ENCODE peak calls at places on chromosomes 7 and 10, in nine cellular contexts. One of them, this sample, is unnamed.

GRCh38 chr7:30880090-30880704 is 31.5 kb upstream of the AQP1 start:
- DNase-seq in fibroblast of the aortic adventitia: peak
- DNase-seq in right lobe of liver: no peak
- DNase-seq in lung: no peak
- DNase-seq in lower leg skin: no peak
- DNase-seq in tibial nerve: no peak
- DNase-seq in hepatocyte: no peak
- DNase-seq in RWPE1: no peak
- DNase-seq in GM10248: no peak
- DNase-seq in this sample: no peak

GRCh38 chr10:124339119-124339807 is 79.5 kb downstream of the OAT start:
- DNase-seq in fibroblast of the aortic adventitia: no peak
- DNase-seq in GM10248: no peak
- DNase-seq in hepatocyte: no peak
- DNase-seq in lung: no peak
- DNase-seq in RWPE1: no peak
- DNase-seq in tibial nerve: no peak
- DNase-seq in lower leg skin: no peak
- DNase-seq in right lobe of liver: no peak
- DNase-seq in this sample: no peak

GRCh38 chr7:109261781-109262180 is 692.1 kb downstream of the DNAJB9 start:
- DNase-seq in GM10248: no peak
- DNase-seq in hepatocyte: no peak
- DNase-seq in lower leg skin: no peak
- DNase-seq in tibial nerve: no peak
- DNase-seq in fibroblast of the aortic adventitia: no peak
- DNase-seq in RWPE1: no peak
- DNase-seq in lung: no peak
- DNase-seq in right lobe of liver: no peak
- DNase-seq in this sample: no peak

GRCh38 chr7:29042893-29043292 is 84.8 kb upstream of the TRIL start:
- DNase-seq in tibial nerve: no peak
- DNase-seq in hepatocyte: no peak
- DNase-seq in right lobe of liver: no peak
- DNase-seq in lower leg skin: no peak
- DNase-seq in lung: no peak
- DNase-seq in RWPE1: no peak
- DNase-seq in GM10248: no peak
- DNase-seq in fibroblast of the aortic adventitia: no peak
- DNase-seq in this sample: no peak

GRCh38 chr10:128571745-128572144 is 445.5 kb upstream of the MKI67 start:
- DNase-seq in tibial nerve: no peak
- DNase-seq in GM10248: no peak
- DNase-seq in lower leg skin: no peak
- DNase-seq in lung: no peak
- DNase-seq in RWPE1: no peak
- DNase-seq in right lobe of liver: no peak
- DNase-seq in fibroblast of the aortic adventitia: no peak
- DNase-seq in hepatocyte: no peak
- DNase-seq in this sample: no peak

GRCh38 chr7:111357691-111358090 is 204.6 kb downstream of the IMMP2L start:
- DNase-seq in lung: no peak
- DNase-seq in hepatocyte: no peak
- DNase-seq in lower leg skin: peak
- DNase-seq in right lobe of liver: no peak
- DNase-seq in fibroblast of the aortic adventitia: peak
- DNase-seq in GM10248: no peak
- DNase-seq in RWPE1: peak
- DNase-seq in tibial nerve: no peak
- DNase-seq in this sample: no peak

GRCh38 chr10:75883081-75883480 is 451.7 kb downstream of the LRMDA start:
- DNase-seq in right lobe of liver: no peak
- DNase-seq in hepatocyte: no peak
- DNase-seq in RWPE1: no peak
- DNase-seq in lung: no peak
- DNase-seq in lower leg skin: no peak
- DNase-seq in GM10248: no peak
- DNase-seq in fibroblast of the aortic adventitia: no peak
- DNase-seq in tibial nerve: no peak
- DNase-seq in this sample: no peak

GRCh38 chr7:90006988-90007387 is 147.3 kb upstream of the STEAP1 start:
- DNase-seq in RWPE1: no peak
- DNase-seq in hepatocyte: no peak
- DNase-seq in lung: no peak
- DNase-seq in right lobe of liver: no peak
- DNase-seq in lower leg skin: no peak
- DNase-seq in tibial nerve: no peak
- DNase-seq in fibroblast of the aortic adventitia: no peak
- DNase-seq in GM10248: no peak
- DNase-seq in this sample: no peak

GRCh38 chr7:150942591-150943452 is 35.3 kb downstream of the KCNH2 start:
- DNase-seq in hepatocyte: peak
- DNase-seq in RWPE1: no peak
- DNase-seq in tibial nerve: no peak
- DNase-seq in GM10248: no peak
- DNase-seq in lower leg skin: no peak
- DNase-seq in lung: no peak
- DNase-seq in right lobe of liver: peak
- DNase-seq in fibroblast of the aortic adventitia: no peak
- DNase-seq in this sample: no peak

GRCh38 chr10:5419466-5420094 is 7.2 kb downstream of the NET1 start:
- DNase-seq in hepatocyte: no peak
- DNase-seq in GM10248: no peak
- DNase-seq in tibial nerve: no peak
- DNase-seq in lower leg skin: no peak
- DNase-seq in fibroblast of the aortic adventitia: no peak
- DNase-seq in lung: no peak
- DNase-seq in RWPE1: no peak
- DNase-seq in right lobe of liver: no peak
- DNase-seq in this sample: no peak

GRCh38 chr7:27155816-27156507 is 513 bp downstream of the HOXA7 start:
- DNase-seq in RWPE1: no peak
- DNase-seq in lower leg skin: no peak
- DNase-seq in hepatocyte: no peak
- DNase-seq in tibial nerve: no peak
- DNase-seq in right lobe of liver: no peak
- DNase-seq in lung: no peak
- DNase-seq in GM10248: no peak
- DNase-seq in fibroblast of the aortic adventitia: no peak
- DNase-seq in this sample: no peak

GRCh38 chr10:64116731-64117130 is 595.5 kb downstream of the REEP3 start:
- DNase-seq in fibroblast of the aortic adventitia: no peak
- DNase-seq in GM10248: no peak
- DNase-seq in hepatocyte: no peak
- DNase-seq in RWPE1: no peak
- DNase-seq in lung: no peak
- DNase-seq in lower leg skin: no peak
- DNase-seq in right lobe of liver: no peak
- DNase-seq in tibial nerve: no peak
- DNase-seq in this sample: no peak

GRCh38 chr10:116706281-116706680 is 36.1 kb downstream of the HSPA12A start:
- DNase-seq in GM10248: no peak
- DNase-seq in right lobe of liver: no peak
- DNase-seq in hepatocyte: no peak
- DNase-seq in fibroblast of the aortic adventitia: no peak
- DNase-seq in tibial nerve: no peak
- DNase-seq in lower leg skin: no peak
- DNase-seq in lung: no peak
- DNase-seq in RWPE1: no peak
- DNase-seq in this sample: no peak

GRCh38 chr7:93516834-93517233 is 57.7 kb downstream of the CALCR start:
- DNase-seq in fibroblast of the aortic adventitia: no peak
- DNase-seq in lower leg skin: no peak
- DNase-seq in lung: no peak
- DNase-seq in tibial nerve: no peak
- DNase-seq in GM10248: no peak
- DNase-seq in right lobe of liver: no peak
- DNase-seq in hepatocyte: no peak
- DNase-seq in RWPE1: no peak
- DNase-seq in this sample: no peak

GRCh38 chr10:108582888-108583287 is 1340.4 kb downstream of the XPNPEP1 start:
- DNase-seq in lower leg skin: no peak
- DNase-seq in GM10248: no peak
- DNase-seq in tibial nerve: no peak
- DNase-seq in lung: no peak
- DNase-seq in fibroblast of the aortic adventitia: no peak
- DNase-seq in hepatocyte: no peak
- DNase-seq in RWPE1: no peak
- DNase-seq in right lobe of liver: no peak
- DNase-seq in this sample: no peak

GRCh38 chr10:108375691-108376090 is 1211.2 kb upstream of the SORCS1 start:
- DNase-seq in fibroblast of the aortic adventitia: peak
- DNase-seq in hepatocyte: no peak
- DNase-seq in tibial nerve: no peak
- DNase-seq in right lobe of liver: no peak
- DNase-seq in lower leg skin: no peak
- DNase-seq in RWPE1: peak
- DNase-seq in lung: no peak
- DNase-seq in GM10248: no peak
- DNase-seq in this sample: no peak

GRCh38 chr10:3122486-3123205 is 49.9 kb downstream of the PITRM1 start:
- DNase-seq in GM10248: no peak
- DNase-seq in lower leg skin: no peak
- DNase-seq in fibroblast of the aortic adventitia: peak
- DNase-seq in tibial nerve: no peak
- DNase-seq in right lobe of liver: no peak
- DNase-seq in RWPE1: no peak
- DNase-seq in hepatocyte: no peak
- DNase-seq in lung: no peak
- DNase-seq in this sample: no peak

GRCh38 chr10:129621694-129622093 is 154.7 kb downstream of the MGMT start:
- DNase-seq in fibroblast of the aortic adventitia: no peak
- DNase-seq in RWPE1: peak
- DNase-seq in right lobe of liver: no peak
- DNase-seq in lung: no peak
- DNase-seq in tibial nerve: no peak
- DNase-seq in GM10248: no peak
- DNase-seq in lower leg skin: no peak
- DNase-seq in hepatocyte: no peak
- DNase-seq in this sample: no peak

GRCh38 chr10:102133373-102134195 is 744 bp downstream of the PPRC1 start:
- DNase-seq in lung: peak
- DNase-seq in GM10248: peak
- DNase-seq in fibroblast of the aortic adventitia: peak
- DNase-seq in hepatocyte: peak
- DNase-seq in right lobe of liver: peak
- DNase-seq in RWPE1: peak
- DNase-seq in lower leg skin: peak
- DNase-seq in tibial nerve: peak
- DNase-seq in this sample: no peak

GRCh38 chr10:131314148-131314547 is 2.6 kb upstream of the TCERG1L start:
- DNase-seq in lower leg skin: no peak
- DNase-seq in lung: no peak
- DNase-seq in tibial nerve: no peak
- DNase-seq in right lobe of liver: no peak
- DNase-seq in GM10248: no peak
- DNase-seq in RWPE1: no peak
- DNase-seq in hepatocyte: no peak
- DNase-seq in fibroblast of the aortic adventitia: no peak
- DNase-seq in this sample: no peak
- TF ChIP-seq CTCF in lower leg skin: no peak
- TF ChIP-seq CTCF in lung: no peak
- TF ChIP-seq CTCF in tibial nerve: no peak
- TF ChIP-seq CTCF in right lobe of liver: no peak
- TF ChIP-seq CTCF in GM10248: no peak
- TF ChIP-seq CTCF in RWPE1: no peak
- TF ChIP-seq CTCF in hepatocyte: no peak
- TF ChIP-seq CTCF in fibroblast of the aortic adventitia: no peak
- TF ChIP-seq CTCF in this sample: no peak

GRCh38 chr7:11194492-11194891 is 220.8 kb downstream of the PHF14 start:
- DNase-seq in lung: no peak
- DNase-seq in hepatocyte: no peak
- DNase-seq in right lobe of liver: no peak
- DNase-seq in GM10248: no peak
- DNase-seq in tibial nerve: no peak
- DNase-seq in fibroblast of the aortic adventitia: peak
- DNase-seq in lower leg skin: no peak
- DNase-seq in RWPE1: no peak
- DNase-seq in this sample: no peak

GRCh38 chr7:11192506-11192905 is 218.8 kb downstream of the PHF14 start:
- DNase-seq in lower leg skin: no peak
- DNase-seq in RWPE1: no peak
- DNase-seq in fibroblast of the aortic adventitia: peak
- DNase-seq in lung: no peak
- DNase-seq in GM10248: no peak
- DNase-seq in hepatocyte: no peak
- DNase-seq in right lobe of liver: no peak
- DNase-seq in tibial nerve: no peak
- DNase-seq in this sample: no peak

GRCh38 chr7:11193131-11193867 is 219.6 kb downstream of the PHF14 start:
- DNase-seq in lung: peak
- DNase-seq in GM10248: no peak
- DNase-seq in right lobe of liver: peak
- DNase-seq in lower leg skin: no peak
- DNase-seq in tibial nerve: no peak
- DNase-seq in fibroblast of the aortic adventitia: peak
- DNase-seq in hepatocyte: peak
- DNase-seq in RWPE1: no peak
- DNase-seq in this sample: no peak

GRCh38 chr7:11195502-11195901 is 221.8 kb downstream of the PHF14 start:
- DNase-seq in hepatocyte: no peak
- DNase-seq in right lobe of liver: no peak
- DNase-seq in tibial nerve: no peak
- DNase-seq in GM10248: no peak
- DNase-seq in RWPE1: no peak
- DNase-seq in lower leg skin: no peak
- DNase-seq in lung: peak
- DNase-seq in fibroblast of the aortic adventitia: no peak
- DNase-seq in this sample: no peak

GRCh38 chr7:11193888-11194287 is 220.2 kb downstream of the PHF14 start:
- DNase-seq in lung: no peak
- DNase-seq in hepatocyte: no peak
- DNase-seq in right lobe of liver: no peak
- DNase-seq in tibial nerve: no peak
- DNase-seq in GM10248: no peak
- DNase-seq in RWPE1: no peak
- DNase-seq in lower leg skin: no peak
- DNase-seq in fibroblast of the aortic adventitia: no peak
- DNase-seq in this sample: no peak
- TF ChIP-seq CTCF in lung: no peak
- TF ChIP-seq CTCF in hepatocyte: no peak
- TF ChIP-seq CTCF in right lobe of liver: no peak
- TF ChIP-seq CTCF in tibial nerve: no peak
- TF ChIP-seq CTCF in GM10248: no peak
- TF ChIP-seq CTCF in RWPE1: no peak
- TF ChIP-seq CTCF in lower leg skin: no peak
- TF ChIP-seq CTCF in fibroblast of the aortic adventitia: no peak
- TF ChIP-seq CTCF in this sample: no peak

GRCh38 chr10:12975266-12975665 is 26.2 kb downstream of the CCDC3 start:
- DNase-seq in hepatocyte: peak
- DNase-seq in lung: no peak
- DNase-seq in lower leg skin: no peak
- DNase-seq in right lobe of liver: no peak
- DNase-seq in fibroblast of the aortic adventitia: no peak
- DNase-seq in RWPE1: no peak
- DNase-seq in GM10248: peak
- DNase-seq in tibial nerve: no peak
- DNase-seq in this sample: no peak
- TF ChIP-seq CTCF in hepatocyte: peak
- TF ChIP-seq CTCF in lung: no peak
- TF ChIP-seq CTCF in lower leg skin: no peak
- TF ChIP-seq CTCF in right lobe of liver: peak
- TF ChIP-seq CTCF in fibroblast of the aortic adventitia: no peak
- TF ChIP-seq CTCF in RWPE1: no peak
- TF ChIP-seq CTCF in GM10248: no peak
- TF ChIP-seq CTCF in tibial nerve: no peak
- TF ChIP-seq CTCF in this sample: peak

GRCh38 chr7:134255814-134256213 is 60.9 kb downstream of the SLC35B4 start:
- DNase-seq in RWPE1: no peak
- DNase-seq in right lobe of liver: no peak
- DNase-seq in lung: no peak
- DNase-seq in lower leg skin: no peak
- DNase-seq in GM10248: no peak
- DNase-seq in hepatocyte: no peak
- DNase-seq in fibroblast of the aortic adventitia: no peak
- DNase-seq in tibial nerve: no peak
- DNase-seq in this sample: no peak
- TF ChIP-seq CTCF in RWPE1: no peak
- TF ChIP-seq CTCF in right lobe of liver: no peak
- TF ChIP-seq CTCF in lung: no peak
- TF ChIP-seq CTCF in lower leg skin: no peak
- TF ChIP-seq CTCF in GM10248: no peak
- TF ChIP-seq CTCF in hepatocyte: no peak
- TF ChIP-seq CTCF in fibroblast of the aortic adventitia: no peak
- TF ChIP-seq CTCF in tibial nerve: no peak
- TF ChIP-seq CTCF in this sample: no peak